ENCODE peak calls at places on chromosomes 7 and 10, in nine cellular contexts. One of them, this sample, is unnamed.

GRCh38 chr10:121216721-121217181 is 365.6 kb downstream of the WDR11 start:
- DNase-seq in pancreas: no peak
- DNase-seq in lower lobe of right lung: no peak
- DNase-seq in A549: no peak
- DNase-seq in CD8-positive, alpha-beta memory T cell: no peak
- DNase-seq in CD4-positive, alpha-beta T cell: no peak
- DNase-seq in dorsolateral prefrontal cortex: peak
- DNase-seq in transverse colon: no peak
- DNase-seq in astrocyte: no peak
- DNase-seq in this sample: no peak

GRCh38 chr7:78912781-78913180 is 540.7 kb downstream of the MAGI2 start:
- DNase-seq in pancreas: no peak
- DNase-seq in lower lobe of right lung: no peak
- DNase-seq in A549: no peak
- DNase-seq in CD8-positive, alpha-beta memory T cell: no peak
- DNase-seq in CD4-positive, alpha-beta T cell: no peak
- DNase-seq in dorsolateral prefrontal cortex: no peak
- DNase-seq in transverse colon: no peak
- DNase-seq in astrocyte: no peak
- DNase-seq in this sample: no peak

GRCh38 chr7:40329601-40330153 is 194.9 kb downstream of the SUGCT start:
- DNase-seq in pancreas: no peak
- DNase-seq in lower lobe of right lung: no peak
- DNase-seq in A549: peak
- DNase-seq in CD8-positive, alpha-beta memory T cell: no peak
- DNase-seq in CD4-positive, alpha-beta T cell: no peak
- DNase-seq in dorsolateral prefrontal cortex: no peak
- DNase-seq in transverse colon: no peak
- DNase-seq in astrocyte: peak
- DNase-seq in this sample: no peak

GRCh38 chr7:91527460-91527859 is 263.2 kb downstream of the FZD1 start:
- DNase-seq in pancreas: no peak
- DNase-seq in lower lobe of right lung: no peak
- DNase-seq in A549: no peak
- DNase-seq in CD8-positive, alpha-beta memory T cell: no peak
- DNase-seq in CD4-positive, alpha-beta T cell: no peak
- DNase-seq in dorsolateral prefrontal cortex: no peak
- DNase-seq in transverse colon: no peak
- DNase-seq in astrocyte: no peak
- DNase-seq in this sample: no peak

GRCh38 chr10:326350-326749 is 191.1 kb downstream of the ZMYND11 start:
- DNase-seq in pancreas: no peak
- DNase-seq in lower lobe of right lung: no peak
- DNase-seq in A549: no peak
- DNase-seq in CD8-positive, alpha-beta memory T cell: no peak
- DNase-seq in CD4-positive, alpha-beta T cell: no peak
- DNase-seq in dorsolateral prefrontal cortex: no peak
- DNase-seq in transverse colon: no peak
- DNase-seq in astrocyte: no peak
- DNase-seq in this sample: no peak

GRCh38 chr7:18123508-18124239 is 96.0 kb upstream of the PRPS1L1 start:
- DNase-seq in pancreas: no peak
- DNase-seq in lower lobe of right lung: no peak
- DNase-seq in A549: no peak
- DNase-seq in CD8-positive, alpha-beta memory T cell: no peak
- DNase-seq in CD4-positive, alpha-beta T cell: no peak
- DNase-seq in dorsolateral prefrontal cortex: no peak
- DNase-seq in transverse colon: no peak
- DNase-seq in astrocyte: no peak
- DNase-seq in this sample: no peak

GRCh38 chr10:68327889-68328786 is 3.7 kb upstream of the HNRNPH3 start:
- DNase-seq in pancreas: no peak
- DNase-seq in lower lobe of right lung: no peak
- DNase-seq in A549: peak
- DNase-seq in CD8-positive, alpha-beta memory T cell: no peak
- DNase-seq in CD4-positive, alpha-beta T cell: no peak
- DNase-seq in dorsolateral prefrontal cortex: no peak
- DNase-seq in transverse colon: no peak
- DNase-seq in astrocyte: peak
- DNase-seq in this sample: no peak

GRCh38 chr10:4088354-4089066 is 303.5 kb upstream of the KLF6 start:
- DNase-seq in pancreas: no peak
- DNase-seq in lower lobe of right lung: no peak
- DNase-seq in A549: no peak
- DNase-seq in CD8-positive, alpha-beta memory T cell: no peak
- DNase-seq in CD4-positive, alpha-beta T cell: no peak
- DNase-seq in dorsolateral prefrontal cortex: no peak
- DNase-seq in transverse colon: no peak
- DNase-seq in astrocyte: no peak
- DNase-seq in this sample: no peak

GRCh38 chr7:108012499-108013430 is 9.8 kb upstream of the LAMB1 start:
- DNase-seq in pancreas: no peak
- DNase-seq in lower lobe of right lung: no peak
- DNase-seq in A549: peak
- DNase-seq in CD8-positive, alpha-beta memory T cell: no peak
- DNase-seq in CD4-positive, alpha-beta T cell: no peak
- DNase-seq in dorsolateral prefrontal cortex: no peak
- DNase-seq in transverse colon: no peak
- DNase-seq in astrocyte: peak
- DNase-seq in this sample: no peak

GRCh38 chr7:41943098-41943577 is 240.2 kb upstream of the INHBA start:
- DNase-seq in pancreas: peak
- DNase-seq in lower lobe of right lung: peak
- DNase-seq in A549: peak
- DNase-seq in CD8-positive, alpha-beta memory T cell: peak
- DNase-seq in CD4-positive, alpha-beta T cell: peak
- DNase-seq in dorsolateral prefrontal cortex: peak
- DNase-seq in transverse colon: peak
- DNase-seq in astrocyte: peak
- DNase-seq in this sample: peak

GRCh38 chr10:14327535-14327934 is 3.2 kb downstream of the FRMD4A start:
- DNase-seq in pancreas: no peak
- DNase-seq in lower lobe of right lung: no peak
- DNase-seq in A549: no peak
- DNase-seq in CD8-positive, alpha-beta memory T cell: no peak
- DNase-seq in CD4-positive, alpha-beta T cell: no peak
- DNase-seq in dorsolateral prefrontal cortex: no peak
- DNase-seq in transverse colon: no peak
- DNase-seq in astrocyte: no peak
- DNase-seq in this sample: no peak

GRCh38 chr10:100998183-100998990 is 1.2 kb upstream of the LZTS2 start:
- DNase-seq in pancreas: peak
- DNase-seq in lower lobe of right lung: peak
- DNase-seq in A549: peak
- DNase-seq in CD8-positive, alpha-beta memory T cell: peak
- DNase-seq in CD4-positive, alpha-beta T cell: peak
- DNase-seq in dorsolateral prefrontal cortex: peak
- DNase-seq in transverse colon: peak
- DNase-seq in astrocyte: peak
- DNase-seq in this sample: no peak

GRCh38 chr10:72503241-72503640 is 122.6 kb downstream of the MICU1 start:
- DNase-seq in pancreas: no peak
- DNase-seq in lower lobe of right lung: no peak
- DNase-seq in A549: no peak
- DNase-seq in CD8-positive, alpha-beta memory T cell: no peak
- DNase-seq in CD4-positive, alpha-beta T cell: no peak
- DNase-seq in dorsolateral prefrontal cortex: no peak
- DNase-seq in transverse colon: no peak
- DNase-seq in astrocyte: peak
- DNase-seq in this sample: no peak

GRCh38 chr7:121082400-121083101 is 94.0 kb downstream of the CPED1 start:
- DNase-seq in pancreas: no peak
- DNase-seq in lower lobe of right lung: no peak
- DNase-seq in A549: no peak
- DNase-seq in CD8-positive, alpha-beta memory T cell: no peak
- DNase-seq in CD4-positive, alpha-beta T cell: no peak
- DNase-seq in dorsolateral prefrontal cortex: no peak
- DNase-seq in transverse colon: no peak
- DNase-seq in astrocyte: no peak
- DNase-seq in this sample: no peak

GRCh38 chr7:23017303-23017702 is 3.4 kb upstream of the HYCC1 start:
- DNase-seq in pancreas: no peak
- DNase-seq in lower lobe of right lung: no peak
- DNase-seq in A549: no peak
- DNase-seq in CD8-positive, alpha-beta memory T cell: no peak
- DNase-seq in CD4-positive, alpha-beta T cell: no peak
- DNase-seq in dorsolateral prefrontal cortex: no peak
- DNase-seq in transverse colon: no peak
- DNase-seq in astrocyte: no peak
- DNase-seq in this sample: no peak

GRCh38 chr7:46909601-46910051 is 672.3 kb downstream of the TNS3 start:
- DNase-seq in pancreas: no peak
- DNase-seq in lower lobe of right lung: no peak
- DNase-seq in A549: no peak
- DNase-seq in CD8-positive, alpha-beta memory T cell: no peak
- DNase-seq in CD4-positive, alpha-beta T cell: no peak
- DNase-seq in dorsolateral prefrontal cortex: no peak
- DNase-seq in transverse colon: no peak
- DNase-seq in astrocyte: peak
- DNase-seq in this sample: no peak

GRCh38 chr7:36005876-36006275 is 147.2 kb upstream of the EEPD1 start:
- DNase-seq in pancreas: no peak
- DNase-seq in lower lobe of right lung: no peak
- DNase-seq in A549: no peak
- DNase-seq in CD8-positive, alpha-beta memory T cell: no peak
- DNase-seq in CD4-positive, alpha-beta T cell: no peak
- DNase-seq in dorsolateral prefrontal cortex: no peak
- DNase-seq in transverse colon: no peak
- DNase-seq in astrocyte: no peak
- DNase-seq in this sample: no peak

GRCh38 chr10:77160679-77161078 is 476.9 kb downstream of the KCNMA1 start:
- DNase-seq in pancreas: no peak
- DNase-seq in lower lobe of right lung: no peak
- DNase-seq in A549: no peak
- DNase-seq in CD8-positive, alpha-beta memory T cell: no peak
- DNase-seq in CD4-positive, alpha-beta T cell: no peak
- DNase-seq in dorsolateral prefrontal cortex: no peak
- DNase-seq in transverse colon: no peak
- DNase-seq in astrocyte: peak
- DNase-seq in this sample: no peak

GRCh38 chr10:110495731-110496552 is 1.8 kb upstream of the DUSP5 start:
- DNase-seq in pancreas: no peak
- DNase-seq in lower lobe of right lung: peak
- DNase-seq in A549: peak
- DNase-seq in CD8-positive, alpha-beta memory T cell: peak
- DNase-seq in CD4-positive, alpha-beta T cell: peak
- DNase-seq in dorsolateral prefrontal cortex: peak
- DNase-seq in transverse colon: peak
- DNase-seq in astrocyte: peak
- DNase-seq in this sample: no peak

GRCh38 chr10:34217524-34217923 is 597.6 kb downstream of the PARD3 start:
- DNase-seq in pancreas: no peak
- DNase-seq in lower lobe of right lung: no peak
- DNase-seq in A549: no peak
- DNase-seq in CD8-positive, alpha-beta memory T cell: no peak
- DNase-seq in CD4-positive, alpha-beta T cell: no peak
- DNase-seq in dorsolateral prefrontal cortex: no peak
- DNase-seq in transverse colon: no peak
- DNase-seq in astrocyte: no peak
- DNase-seq in this sample: no peak

DNA sequence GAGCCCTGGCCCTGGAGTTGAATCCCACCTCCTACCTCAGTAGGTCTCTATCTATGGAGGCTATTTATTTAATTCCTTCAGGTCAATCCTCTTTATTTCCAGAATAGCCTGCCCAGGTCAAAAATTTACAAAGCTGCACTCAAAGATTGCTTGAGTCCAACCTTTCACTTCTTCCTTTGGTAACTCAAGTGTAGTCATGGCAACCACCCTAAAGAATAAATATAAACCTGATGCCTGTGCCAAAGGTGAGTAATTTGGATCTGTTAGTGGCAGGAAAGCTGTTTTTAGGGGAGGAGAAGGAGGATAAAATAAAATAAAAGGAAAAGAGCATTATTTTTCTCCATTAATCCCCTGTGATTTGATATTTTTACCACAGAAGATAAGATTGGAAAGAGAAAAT is 29.7 kb downstream of the PLXDC2 start:
- DNase-seq in pancreas: no peak
- DNase-seq in lower lobe of right lung: no peak
- DNase-seq in A549: no peak
- DNase-seq in CD8-positive, alpha-beta memory T cell: no peak
- DNase-seq in CD4-positive, alpha-beta T cell: no peak
- DNase-seq in dorsolateral prefrontal cortex: no peak
- DNase-seq in transverse colon: no peak
- DNase-seq in astrocyte: peak
- DNase-seq in this sample: no peak
- H3K27ac ChIP-seq in pancreas: no peak
- H3K27ac ChIP-seq in lower lobe of right lung: no peak
- H3K27ac ChIP-seq in A549: no peak
- H3K27ac ChIP-seq in CD8-positive, alpha-beta memory T cell: no peak
- H3K27ac ChIP-seq in CD4-positive, alpha-beta T cell: no peak
- H3K27ac ChIP-seq in dorsolateral prefrontal cortex: no peak
- H3K27ac ChIP-seq in transverse colon: no peak
- H3K27ac ChIP-seq in astrocyte: no peak
- H3K27ac ChIP-seq in this sample: no peak

DNA sequence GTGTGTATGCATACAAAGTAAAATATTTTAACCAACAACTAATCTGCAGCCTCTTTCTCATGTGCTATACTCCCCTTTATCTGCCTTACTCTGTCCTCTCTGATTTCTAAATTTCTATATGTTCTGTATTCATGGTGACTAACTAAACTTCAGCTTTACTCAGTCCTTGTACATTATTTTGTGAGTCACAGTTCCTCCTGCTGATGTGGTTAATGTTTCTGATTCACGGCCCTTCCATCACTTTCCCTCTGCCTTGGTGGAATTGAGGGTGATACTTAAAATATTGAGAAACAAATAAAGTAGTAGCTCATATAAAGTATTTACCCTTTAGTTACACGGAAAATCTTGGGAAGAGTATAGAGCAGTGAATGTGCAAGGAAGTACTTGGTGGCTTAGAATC is 899.1 kb upstream of the ZWINT start:
- DNase-seq in pancreas: no peak
- DNase-seq in lower lobe of right lung: no peak
- DNase-seq in A549: no peak
- DNase-seq in CD8-positive, alpha-beta memory T cell: no peak
- DNase-seq in CD4-positive, alpha-beta T cell: no peak
- DNase-seq in dorsolateral prefrontal cortex: no peak
- DNase-seq in transverse colon: no peak
- DNase-seq in astrocyte: no peak
- DNase-seq in this sample: no peak
- H3K27ac ChIP-seq in pancreas: no peak
- H3K27ac ChIP-seq in lower lobe of right lung: no peak
- H3K27ac ChIP-seq in A549: no peak
- H3K27ac ChIP-seq in CD8-positive, alpha-beta memory T cell: no peak
- H3K27ac ChIP-seq in CD4-positive, alpha-beta T cell: no peak
- H3K27ac ChIP-seq in dorsolateral prefrontal cortex: no peak
- H3K27ac ChIP-seq in transverse colon: no peak
- H3K27ac ChIP-seq in astrocyte: no peak
- H3K27ac ChIP-seq in this sample: no peak

GRCh38 chr10:125824736-125825135 is 1.4 kb downstream of the BCCIP start:
- DNase-seq in pancreas: no peak
- DNase-seq in lower lobe of right lung: no peak
- DNase-seq in A549: peak
- DNase-seq in CD8-positive, alpha-beta memory T cell: no peak
- DNase-seq in CD4-positive, alpha-beta T cell: no peak
- DNase-seq in dorsolateral prefrontal cortex: no peak
- DNase-seq in transverse colon: no peak
- DNase-seq in astrocyte: peak
- DNase-seq in this sample: no peak
- H3K27ac ChIP-seq in pancreas: no peak
- H3K27ac ChIP-seq in lower lobe of right lung: no peak
- H3K27ac ChIP-seq in A549: peak
- H3K27ac ChIP-seq in CD8-positive, alpha-beta memory T cell: no peak
- H3K27ac ChIP-seq in CD4-positive, alpha-beta T cell: no peak
- H3K27ac ChIP-seq in dorsolateral prefrontal cortex: no peak
- H3K27ac ChIP-seq in transverse colon: no peak
- H3K27ac ChIP-seq in astrocyte: no peak
- H3K27ac ChIP-seq in this sample: no peak

GRCh38 chr10:79430946-79431345 is 14.5 kb downstream of the ZCCHC24 start:
- DNase-seq in pancreas: no peak
- DNase-seq in lower lobe of right lung: no peak
- DNase-seq in A549: no peak
- DNase-seq in CD8-positive, alpha-beta memory T cell: peak
- DNase-seq in CD4-positive, alpha-beta T cell: no peak
- DNase-seq in dorsolateral prefrontal cortex: peak
- DNase-seq in transverse colon: no peak
- DNase-seq in astrocyte: no peak
- DNase-seq in this sample: no peak
- H3K27ac ChIP-seq in pancreas: no peak
- H3K27ac ChIP-seq in lower lobe of right lung: no peak
- H3K27ac ChIP-seq in A549: no peak
- H3K27ac ChIP-seq in CD8-positive, alpha-beta memory T cell: no peak
- H3K27ac ChIP-seq in CD4-positive, alpha-beta T cell: no peak
- H3K27ac ChIP-seq in dorsolateral prefrontal cortex: peak
- H3K27ac ChIP-seq in transverse colon: peak
- H3K27ac ChIP-seq in astrocyte: no peak
- H3K27ac ChIP-seq in this sample: no peak

This sample was measured in GM12878.